ENCODE peak calls at places on chromosomes 13 and 19, in five cellular contexts. J, L, V, A and O are unnamed samples.

GRCh38 chr13:25886438-25887214 is 165.2 kb downstream of the SHISA2 start:
- DNase-seq in J (no peak), A (no peak), V (no peak), L (peak), O (no peak)

GRCh38 chr13:36298535-36299068 is 988 bp upstream of the CCDC169 start:
- DNase-seq in A (no peak), L (no peak), J (no peak), V (no peak), O (no peak)

GRCh38 chr19:58021541-58022282 is 12.1 kb upstream of the ZSCAN1 start:
- DNase-seq in L (peak), V (peak), J (peak), A (no peak), O (peak)

GRCh38 chr19:30017172-30017571 is 75.1 kb downstream of the URI1 start:
- DNase-seq in V (no peak), A (no peak), L (no peak), J (no peak), O (no peak)

GRCh38 chr13:27971776-27972618 is 2.9 kb upstream of the CDX2 start:
- DNase-seq in V (no peak), L (no peak), J (no peak), A (no peak), O (no peak)

GRCh38 chr19:14349426-14349825 is 31.8 kb upstream of the ADGRE5 start:
- DNase-seq in J (no peak), L (no peak), V (no peak), A (no peak), O (no peak)

GRCh38 chr13:109162248-109163051 is 533.0 kb downstream of the MYO16 start:
- DNase-seq in L (no peak), J (no peak), V (no peak), A (no peak), O (no peak)

GRCh38 chr19:38142176-38143035 is 81.6 kb downstream of the DPF1 start:
- DNase-seq in V (peak), A (peak), J (peak), L (peak), O (peak)

GRCh38 chr19:53192771-53193533 is at the start of gene ZNF665:
- DNase-seq in V (peak), A (peak), L (peak), J (peak), O (peak)

GRCh38 chr13:48316826-48317510 is 13.4 kb downstream of the RB1 start:
- DNase-seq in V (no peak), A (no peak), J (no peak), L (no peak), O (no peak)

GRCh38 chr19:2382530-2383222 is 22.6 kb downstream of the TMPRSS9 start:
- DNase-seq in J (no peak), L (no peak), V (no peak), A (no peak), O (no peak)

GRCh38 chr13:21076265-21076653 is 14.9 kb upstream of the LATS2 start:
- DNase-seq in A (no peak), V (no peak), J (no peak), L (no peak), O (no peak)

GRCh38 chr19:35236638-35237400 is 8.3 kb upstream of the FAM187B start:
- DNase-seq in V (no peak), J (no peak), L (no peak), A (no peak), O (no peak)

GRCh38 chr19:45130888-45131615 is 29.7 kb downstream of the NKPD1 start:
- DNase-seq in A (no peak), V (no peak), J (peak), L (peak), O (no peak)

GRCh38 chr19:48835734-48836088 is 580 bp downstream of the HSD17B14 start:
- DNase-seq in J (peak), L (peak), A (peak), V (peak), O (peak)

GRCh38 chr19:17281391-17282304 is at the start of gene ANKLE1:
- DNase-seq in V (peak), J (no peak), A (peak), L (no peak), O (peak)

GRCh38 chr13:93776936-93777335 is 550.3 kb downstream of the GPC6 start:
- DNase-seq in V (peak), J (no peak), L (peak), A (no peak), O (peak)

GRCh38 chr19:6825076-6825774 is 52.7 kb downstream of the VAV1 start:
- DNase-seq in J (no peak), A (no peak), V (no peak), L (no peak), O (no peak)

GRCh38 chr19:15866646-15867045 is 31.2 kb downstream of the CYP4F2 start:
- DNase-seq in J (no peak), L (no peak), A (no peak), V (no peak), O (no peak)

GRCh38 chr19:4442846-4443146 is 14.8 kb downstream of the UBXN6 start:
- DNase-seq in J (no peak), A (no peak), L (no peak), V (no peak), O (no peak)

GRCh38 chr19:36019061-36019670 is 5.2 kb upstream of the ALKBH6 start:
- DNase-seq in J (no peak), A (no peak), V (no peak), L (no peak), O (no peak)

GRCh38 chr19:4732680-4733114 is 9.1 kb upstream of the DPP9 start:
- DNase-seq in J (peak), L (peak), V (peak), A (peak), O (peak)

GRCh38 chr13:50323440-50324070 is 308.3 kb downstream of the KCNRG start:
- DNase-seq in J (no peak), V (peak), A (no peak), L (peak), O (peak)

GRCh38 chr13:46498650-46499049 is 54.3 kb upstream of the LRCH1 start:
- DNase-seq in J (no peak), A (no peak), L (no peak), V (no peak), O (no peak)

GRCh38 chr19:4183967-4184717 is 1.7 kb downstream of the ANKRD24 start:
- DNase-seq in V (no peak), J (no peak), A (no peak), L (no peak), O (no peak)

GRCh38 chr19:2602391-2603181 is 99.9 kb downstream of the GNG7 start:
- DNase-seq in V (peak), A (peak), J (no peak), L (peak), O (peak)

GRCh38 chr19:1618157-1619093 is 13.2 kb upstream of the UQCR11 start:
- DNase-seq in L (peak), J (no peak), A (no peak), V (peak), O (peak)

GRCh38 chr13:43307921-43308433 is 284.6 kb downstream of the DNAJC15 start:
- DNase-seq in A (peak), J (peak), V (peak), L (peak), O (peak)

GRCh38 chr19:40947573-40947972 is 43.5 kb upstream of the CYP2B6 start:
- DNase-seq in L (no peak), V (no peak), J (no peak), A (no peak), O (no peak)